ENCODE peak calls at places on chromosomes 16 and 17, in four cellular contexts. One of them, this sample, is unnamed.

GRCh38 chr17:32910769-32911168 is 17.2 kb upstream of the TMEM98 start:
- DNase-seq in stomach: no peak
- DNase-seq in uterus: no peak
- DNase-seq in mucosa of descending colon: peak; percentile 53
- DNase-seq in this sample: no peak

GRCh38 chr16:75899163-75899562 is 172.9 kb upstream of the CPHXL start:
- DNase-seq in stomach: no peak
- DNase-seq in uterus: no peak
- DNase-seq in mucosa of descending colon: no peak
- DNase-seq in this sample: no peak

GRCh38 chr17:57810740-57811632 is 38.9 kb downstream of the MRPS23 start:
- DNase-seq in stomach: no peak
- DNase-seq in uterus: peak; percentile 52
- DNase-seq in mucosa of descending colon: peak; percentile 10
- DNase-seq in this sample: no peak

GRCh38 chr17:81412490-81413093 is 17.3 kb downstream of the BAHCC1 start:
- DNase-seq in stomach: no peak
- DNase-seq in uterus: peak; percentile 59
- DNase-seq in mucosa of descending colon: no peak
- DNase-seq in this sample: peak; percentile 67

GRCh38 chr17:38797828-38798227 is 1.5 kb downstream of the PIP4K2B start:
- DNase-seq in stomach: no peak
- DNase-seq in uterus: no peak
- DNase-seq in mucosa of descending colon: no peak
- DNase-seq in this sample: no peak

GRCh38 chr16:46972971-46973456 is 460 bp downstream of the DNAJA2 start:
- DNase-seq in stomach: peak; percentile 50
- DNase-seq in uterus: peak; percentile 29
- DNase-seq in mucosa of descending colon: peak; percentile 53
- DNase-seq in this sample: peak; percentile 45

GRCh38 chr17:82118815-82119380 is 20.9 kb upstream of the FASN start:
- DNase-seq in stomach: no peak
- DNase-seq in uterus: no peak
- DNase-seq in mucosa of descending colon: no peak
- DNase-seq in this sample: no peak

GRCh38 chr17:68515238-68515637 is 3.0 kb downstream of the PRKAR1A start:
- DNase-seq in stomach: no peak
- DNase-seq in uterus: no peak
- DNase-seq in mucosa of descending colon: no peak
- DNase-seq in this sample: no peak

GRCh38 chr17:13403982-13404931 is 197.5 kb downstream of the HS3ST3A1 start:
- DNase-seq in stomach: no peak
- DNase-seq in uterus: no peak
- DNase-seq in mucosa of descending colon: no peak
- DNase-seq in this sample: no peak

GRCh38 chr17:4287710-4288109 is 23.9 kb upstream of the ANKFY1 start:
- DNase-seq in stomach: no peak
- DNase-seq in uterus: no peak
- DNase-seq in mucosa of descending colon: no peak
- DNase-seq in this sample: no peak

GRCh38 chr17:70906808-70907207 is 737.5 kb downstream of the KCNJ2 start:
- DNase-seq in stomach: no peak
- DNase-seq in uterus: no peak
- DNase-seq in mucosa of descending colon: no peak
- DNase-seq in this sample: no peak